ENCODE peak calls at places on chromosome 15, in five cellular contexts. O, H, A, Y and M are unnamed samples.

GRCh38 chr15:54840999-54841398 is 355.7 kb downstream of the RSL24D1 start:
- DNase-seq in O (no peak), H (no peak), A (no peak), Y (no peak), M (peak; percentile 76)

GRCh38 chr15:29934251-29934650 is 112.0 kb upstream of the TJP1 start:
- DNase-seq in O (no peak), H (peak; percentile 41), A (no peak), Y (no peak), M (no peak)

GRCh38 chr15:65008989-65009388 is 19.3 kb upstream of the SPG21 start:
- DNase-seq in O (no peak), H (no peak), A (no peak), Y (no peak), M (no peak)

GRCh38 chr15:49423021-49423420 is at the start of gene FGF7:
- DNase-seq in O (no peak), H (peak; percentile 61), A (peak; percentile 56), Y (no peak), M (no peak)

GRCh38 chr15:71526061-71526460 is 284.3 kb upstream of the NR2E3 start:
- DNase-seq in O (no peak), H (peak; percentile 43), A (no peak), Y (no peak), M (no peak)

GRCh38 chr15:68615301-68615700 is 36.5 kb downstream of the CORO2B start:
- DNase-seq in O (no peak), H (no peak), A (no peak), Y (no peak), M (no peak)

GRCh38 chr15:67941643-67942315 is 101.9 kb upstream of the RNU6-1 start:
- DNase-seq in O (no peak), H (no peak), A (no peak), Y (no peak), M (peak; percentile 71)

GRCh38 chr15:60758961-60759729 is 280.2 kb upstream of the ICE2 start:
- DNase-seq in O (no peak), H (peak; percentile 97), A (no peak), Y (no peak), M (no peak)

GRCh38 chr15:48385431-48385830 is 54.2 kb downstream of the DUT start:
- DNase-seq in O (no peak), H (peak; percentile 18), A (no peak), Y (no peak), M (no peak)

GRCh38 chr15:99565031-99565280 is 828 bp upstream of the MEF2A start:
- DNase-seq in O (peak; percentile 89), H (no peak), A (no peak), Y (no peak), M (peak; percentile 82)
- H3K4me3 ChIP-seq in O (peak overlapping the region; percentile 95), H (peak overlapping the region; percentile 67), A (peak overlapping the region; percentile 16), Y (no peak overlapping the region), M (peak overlapping the region; percentile 70)

DNA sequence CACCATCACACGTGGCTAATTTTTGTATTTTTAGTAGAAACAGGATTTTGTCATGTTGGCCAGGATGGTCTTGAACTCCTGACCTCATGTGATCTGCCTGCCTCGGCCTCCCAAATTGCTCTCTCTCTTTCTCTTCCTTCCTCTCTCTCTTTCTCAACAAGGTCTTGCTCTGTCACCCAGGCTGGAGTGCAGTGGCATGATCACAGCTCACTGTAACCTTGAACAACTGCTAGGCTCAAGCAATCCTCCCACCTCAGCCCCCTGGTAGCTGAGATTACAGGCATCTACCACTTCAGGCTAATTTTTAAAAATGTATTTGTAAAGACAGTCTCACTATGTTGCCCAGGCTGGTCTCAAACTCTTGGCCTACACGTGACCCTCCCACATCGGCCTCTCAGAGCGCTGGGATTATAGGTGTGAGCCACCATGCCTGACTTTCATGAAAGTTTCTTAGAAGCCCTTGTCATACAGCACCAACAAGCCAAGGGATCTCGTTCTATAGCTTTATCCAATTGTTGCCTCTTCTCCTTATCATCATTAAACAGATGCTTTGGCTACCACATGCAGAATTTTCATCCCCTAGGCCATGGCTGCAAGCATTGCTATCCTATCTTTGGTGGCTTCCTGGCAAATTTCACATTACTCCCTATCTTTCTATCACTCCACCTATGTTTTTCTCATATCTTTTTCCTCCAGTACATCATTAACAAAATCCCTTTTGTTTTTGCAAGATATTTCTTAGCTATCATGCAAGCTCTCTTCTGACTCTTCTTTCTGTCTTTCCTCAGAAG is 5.7 kb downstream of the CCDC32 start:
- DNase-seq in O (no peak), H (no peak), A (no peak), Y (no peak), M (no peak)
- H3K4me3 ChIP-seq in O (no peak overlapping the region), H (no peak overlapping the region), A (no peak overlapping the region), Y (no peak overlapping the region), M (no peak overlapping the region)

DNA sequence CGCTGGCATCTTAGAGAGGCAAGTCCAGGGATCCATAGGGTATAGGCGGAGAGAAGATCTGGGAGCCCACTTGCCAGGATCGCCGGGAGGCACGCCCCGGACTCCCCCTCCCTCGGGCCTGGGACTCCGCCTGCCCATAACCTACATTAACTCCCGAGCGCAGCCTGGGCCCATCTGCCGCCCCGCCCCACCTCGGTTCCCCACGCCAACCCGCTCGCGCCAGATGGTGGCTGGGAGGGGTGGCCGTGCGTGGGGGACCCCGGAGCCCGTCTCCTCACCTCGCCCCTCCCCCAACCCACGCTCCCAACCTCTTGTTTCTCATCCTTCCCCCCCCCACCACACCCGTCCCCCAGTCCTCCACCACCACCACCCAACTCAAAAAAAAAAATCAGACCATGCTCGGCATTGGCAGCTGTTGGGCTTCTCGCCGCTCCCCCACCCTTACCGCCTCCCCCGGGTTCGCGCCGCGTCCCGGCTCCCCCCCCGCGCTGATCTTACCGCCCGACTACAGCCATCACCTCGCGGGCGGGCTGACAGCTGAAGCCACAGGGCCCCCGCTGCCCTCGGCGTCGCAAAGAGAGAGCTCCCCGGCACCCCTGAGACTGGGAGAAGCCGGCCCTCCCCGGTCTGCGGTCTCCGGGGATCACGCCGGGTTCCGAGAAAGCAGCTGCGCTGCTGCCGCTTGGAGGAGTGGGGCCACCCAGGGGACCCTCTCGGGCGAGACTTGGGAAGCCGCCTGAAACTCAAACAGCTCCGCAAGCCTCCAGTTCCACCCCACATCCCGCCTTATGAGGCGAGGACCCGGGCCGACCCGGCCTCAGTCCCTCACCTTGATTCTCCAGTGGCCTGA is 1.4 kb upstream of the DLL4 start:
- DNase-seq in O (no peak), H (no peak), A (no peak), Y (no peak), M (no peak)
- H3K4me3 ChIP-seq in O (peak overlapping the region; percentile 70), H (no peak overlapping the region), A (no peak overlapping the region), Y (no peak overlapping the region), M (peak overlapping the region; percentile 49)

GRCh38 chr15:79769933-79770332 is 126.9 kb downstream of the MTHFS start:
- DNase-seq in O (no peak), H (no peak), A (no peak), Y (no peak), M (no peak)
- H3K4me3 ChIP-seq in O (no peak overlapping the region), H (no peak overlapping the region), A (no peak overlapping the region), Y (no peak overlapping the region), M (no peak overlapping the region)

DNA sequence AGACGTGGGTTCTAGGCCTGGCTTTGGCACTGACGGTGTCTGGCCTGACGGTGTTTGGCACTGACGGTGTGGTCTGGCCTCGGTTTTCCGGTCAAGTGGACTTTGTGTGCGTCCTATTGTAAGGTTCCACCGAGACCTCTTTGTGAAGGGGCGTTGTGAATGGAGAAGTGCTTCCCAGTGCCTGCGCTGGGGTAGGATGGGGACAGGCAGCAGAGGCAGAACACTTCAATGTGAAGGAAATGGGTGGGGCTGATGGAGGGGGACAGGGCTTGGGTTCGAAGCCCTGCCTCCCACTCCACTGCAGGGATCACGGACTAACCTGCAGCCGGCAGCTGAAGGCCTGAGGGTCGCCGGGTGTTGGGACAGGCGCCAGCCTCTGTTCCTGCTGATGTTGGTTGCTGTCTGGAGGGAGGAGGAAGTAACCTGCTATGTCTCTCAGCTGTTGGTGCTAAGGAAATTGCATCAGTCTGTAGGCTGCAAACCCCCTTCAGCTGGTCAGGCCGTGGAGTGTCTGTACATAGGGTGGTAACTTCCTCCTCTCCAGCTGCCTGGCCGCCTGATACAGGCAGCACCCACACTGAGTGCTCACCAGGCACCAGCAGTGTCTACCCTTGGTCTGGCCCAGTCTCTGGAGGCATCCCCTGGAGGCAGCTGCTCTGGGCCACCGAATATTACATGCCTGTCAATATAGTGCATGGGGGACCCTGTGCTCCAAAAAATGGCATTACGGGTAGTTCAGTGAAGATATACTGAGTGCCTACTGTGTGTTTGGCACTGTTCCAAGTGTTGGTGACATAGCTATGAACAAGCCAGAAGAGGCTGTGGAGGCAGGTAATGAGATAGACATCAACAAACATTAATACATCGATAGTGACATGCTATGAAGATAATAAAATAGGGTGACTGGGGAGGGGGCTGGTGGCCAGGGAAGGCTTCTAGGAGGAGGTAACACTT is 1.1 kb downstream of the TM6SF1 start:
- DNase-seq in O (no peak), H (peak; percentile 55), A (peak; percentile 82), Y (no peak), M (peak; percentile 63)
- H3K4me3 ChIP-seq in O (peak overlapping the region; percentile 73), H (no peak overlapping the region), A (no peak overlapping the region), Y (no peak overlapping the region), M (peak overlapping the region; percentile 75)

DNA sequence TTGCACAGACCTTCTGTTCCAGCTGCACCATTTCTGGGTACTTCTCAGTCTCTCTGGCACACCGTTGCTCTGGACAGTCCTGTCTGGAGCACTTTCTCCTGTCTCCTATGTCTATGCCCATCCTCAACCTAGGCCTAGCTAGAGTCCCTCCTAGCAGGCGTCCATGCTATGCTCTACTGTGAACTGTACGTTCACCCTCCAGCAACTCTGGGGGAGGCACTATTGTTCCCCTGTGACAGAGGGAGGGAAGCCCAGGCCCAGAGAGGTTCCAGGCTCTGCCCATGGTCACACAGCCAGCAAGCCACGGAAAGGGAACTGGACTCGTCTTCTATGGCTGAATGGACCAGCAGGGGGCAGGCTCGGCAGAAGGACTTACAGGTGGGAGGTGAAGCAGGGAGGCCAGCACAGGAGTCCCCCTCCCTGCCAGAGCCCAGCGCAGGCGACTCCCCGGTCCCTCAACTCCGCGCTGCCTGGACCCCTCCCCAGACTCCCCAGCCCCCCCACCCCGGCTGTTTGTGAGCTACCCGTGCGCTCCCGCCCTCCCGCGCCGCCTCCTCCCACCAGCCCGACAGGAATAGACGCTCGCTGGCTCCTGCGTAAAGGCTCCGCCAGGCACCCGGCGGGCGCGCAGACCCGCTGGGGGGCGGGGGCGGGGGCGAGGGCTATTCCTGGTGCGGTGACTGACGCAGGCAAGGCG is 1.7 kb upstream of the LINGO1 start:
- DNase-seq in O (no peak), H (peak; percentile 51), A (peak; percentile 75), Y (peak; percentile 29), M (peak; percentile 98)
- H3K4me3 ChIP-seq in O (peak overlapping the region; percentile 47), H (no peak overlapping the region), A (no peak overlapping the region), Y (no peak overlapping the region), M (no peak overlapping the region)

DNA sequence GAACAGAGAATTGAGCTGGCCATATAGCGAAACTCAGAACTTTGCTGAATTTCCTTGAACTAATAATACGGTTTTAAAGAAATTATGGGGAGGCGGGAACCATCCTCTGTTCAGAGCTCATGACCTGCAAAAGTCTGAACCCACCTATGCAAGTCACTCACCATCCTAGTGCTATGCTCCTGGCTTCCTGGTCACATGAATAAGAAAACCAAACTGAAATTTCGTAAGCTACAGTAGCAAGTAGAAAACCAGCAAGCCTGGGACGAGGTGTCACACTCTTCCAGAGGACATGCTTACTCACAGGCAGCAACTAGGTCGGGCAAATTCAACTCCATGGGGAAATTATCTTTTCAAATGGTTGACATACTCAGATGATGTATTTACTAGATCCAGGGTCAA is 31.2 kb downstream of the LDHAL6B start:
- DNase-seq in O (no peak), H (peak; percentile 60), A (no peak), Y (no peak), M (no peak)
- H3K4me3 ChIP-seq in O (no peak overlapping the region), H (no peak overlapping the region), A (no peak overlapping the region), Y (no peak overlapping the region), M (no peak overlapping the region)

DNA sequence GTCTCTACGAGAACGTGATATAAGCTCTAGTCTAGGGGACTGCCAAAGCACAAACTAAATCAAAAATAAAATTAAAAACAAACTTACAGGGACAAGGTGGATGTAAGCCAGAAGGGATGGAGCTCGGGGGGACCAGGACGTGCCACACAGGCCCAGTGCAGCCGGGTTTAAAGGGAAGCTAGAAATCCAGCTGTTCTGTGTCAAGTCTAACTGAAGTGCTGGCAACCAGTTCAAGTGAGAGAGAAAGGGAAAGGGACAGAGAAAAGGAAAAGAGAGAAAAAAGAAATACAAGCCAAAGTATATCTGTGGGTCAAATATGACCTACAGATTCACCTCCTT is 62.5 kb downstream of the CHSY1 start:
- DNase-seq in O (no peak), H (peak; percentile 54), A (no peak), Y (no peak), M (no peak)
- H3K4me3 ChIP-seq in O (peak overlapping the region; percentile 67), H (no peak overlapping the region), A (peak overlapping the region; percentile 7), Y (no peak overlapping the region), M (no peak overlapping the region)